ENCODE peak calls at places on chromosomes 12 and 14, in eight cellular contexts. One of them, this sample, is unnamed.

GRCh38 chr12:31989987-31990386 is 30.8 kb downstream of the RESF1 start:
- DNase-seq in stimulated activated CD4-positive, alpha-beta T cell treated with anti-CD3 and anti-CD28 coated beads, Interleukin-2, amount 100 ng/mL, for 48 hours: no peak
- DNase-seq in ELR: peak; percentile 6
- DNase-seq in transverse colon: no peak
- DNase-seq in endothelial cell of umbilical vein: no peak
- DNase-seq in A549: no peak
- DNase-seq in kidney tubule cell: peak; percentile 90
- DNase-seq in stimulated activated CD8-positive, alpha-beta memory T cell treated with anti-CD3 and anti-CD28 coated beads, Interleukin-4, amount 100 ng/mL, for 1 hour: no peak
- DNase-seq in this sample: no peak

GRCh38 chr12:77625441-77625840 is 205.3 kb upstream of the NAV3 start:
- DNase-seq in stimulated activated CD4-positive, alpha-beta T cell treated with anti-CD3 and anti-CD28 coated beads, Interleukin-2, amount 100 ng/mL, for 48 hours: no peak
- DNase-seq in ELR: peak; percentile 83
- DNase-seq in transverse colon: no peak
- DNase-seq in endothelial cell of umbilical vein: no peak
- DNase-seq in A549: no peak
- DNase-seq in kidney tubule cell: peak; percentile 72
- DNase-seq in stimulated activated CD8-positive, alpha-beta memory T cell treated with anti-CD3 and anti-CD28 coated beads, Interleukin-4, amount 100 ng/mL, for 1 hour: no peak
- DNase-seq in this sample: peak; percentile 43

GRCh38 chr14:95233702-95234241 is 76.4 kb upstream of the DICER1 start:
- DNase-seq in stimulated activated CD4-positive, alpha-beta T cell treated with anti-CD3 and anti-CD28 coated beads, Interleukin-2, amount 100 ng/mL, for 48 hours: no peak
- DNase-seq in ELR: no peak
- DNase-seq in transverse colon: peak; percentile 61
- DNase-seq in endothelial cell of umbilical vein: no peak
- DNase-seq in A549: no peak
- DNase-seq in kidney tubule cell: peak; percentile 51
- DNase-seq in stimulated activated CD8-positive, alpha-beta memory T cell treated with anti-CD3 and anti-CD28 coated beads, Interleukin-4, amount 100 ng/mL, for 1 hour: no peak
- DNase-seq in this sample: no peak

GRCh38 chr14:28157289-28157869 is 609.2 kb upstream of the FOXG1 start:
- DNase-seq in stimulated activated CD4-positive, alpha-beta T cell treated with anti-CD3 and anti-CD28 coated beads, Interleukin-2, amount 100 ng/mL, for 48 hours: no peak
- DNase-seq in ELR: no peak
- DNase-seq in transverse colon: no peak
- DNase-seq in endothelial cell of umbilical vein: no peak
- DNase-seq in A549: no peak
- DNase-seq in kidney tubule cell: no peak
- DNase-seq in stimulated activated CD8-positive, alpha-beta memory T cell treated with anti-CD3 and anti-CD28 coated beads, Interleukin-4, amount 100 ng/mL, for 1 hour: no peak
- DNase-seq in this sample: no peak

GRCh38 chr12:92472198-92472597 is 230.6 kb upstream of the PLEKHG7 start:
- DNase-seq in stimulated activated CD4-positive, alpha-beta T cell treated with anti-CD3 and anti-CD28 coated beads, Interleukin-2, amount 100 ng/mL, for 48 hours: no peak
- DNase-seq in ELR: peak; percentile 5
- DNase-seq in transverse colon: no peak
- DNase-seq in endothelial cell of umbilical vein: no peak
- DNase-seq in A549: no peak
- DNase-seq in kidney tubule cell: no peak
- DNase-seq in stimulated activated CD8-positive, alpha-beta memory T cell treated with anti-CD3 and anti-CD28 coated beads, Interleukin-4, amount 100 ng/mL, for 1 hour: no peak
- DNase-seq in this sample: no peak

GRCh38 chr14:36517242-36518030 is 2.6 kb downstream of the NKX2-1 start:
- DNase-seq in stimulated activated CD4-positive, alpha-beta T cell treated with anti-CD3 and anti-CD28 coated beads, Interleukin-2, amount 100 ng/mL, for 48 hours: no peak
- DNase-seq in ELR: no peak
- DNase-seq in transverse colon: no peak
- DNase-seq in endothelial cell of umbilical vein: no peak
- DNase-seq in A549: no peak
- DNase-seq in kidney tubule cell: no peak
- DNase-seq in stimulated activated CD8-positive, alpha-beta memory T cell treated with anti-CD3 and anti-CD28 coated beads, Interleukin-4, amount 100 ng/mL, for 1 hour: no peak
- DNase-seq in this sample: no peak

GRCh38 chr14:69845787-69846186 is 33.4 kb upstream of the SMOC1 start:
- DNase-seq in stimulated activated CD4-positive, alpha-beta T cell treated with anti-CD3 and anti-CD28 coated beads, Interleukin-2, amount 100 ng/mL, for 48 hours: no peak
- DNase-seq in ELR: no peak
- DNase-seq in transverse colon: no peak
- DNase-seq in endothelial cell of umbilical vein: no peak
- DNase-seq in A549: no peak
- DNase-seq in kidney tubule cell: peak; percentile 84
- DNase-seq in stimulated activated CD8-positive, alpha-beta memory T cell treated with anti-CD3 and anti-CD28 coated beads, Interleukin-4, amount 100 ng/mL, for 1 hour: no peak
- DNase-seq in this sample: no peak

GRCh38 chr14:81401420-81402122 is 1.4 kb upstream of the STON2 start:
- DNase-seq in stimulated activated CD4-positive, alpha-beta T cell treated with anti-CD3 and anti-CD28 coated beads, Interleukin-2, amount 100 ng/mL, for 48 hours: no peak
- DNase-seq in ELR: peak; percentile 88
- DNase-seq in transverse colon: no peak
- DNase-seq in endothelial cell of umbilical vein: no peak
- DNase-seq in A549: peak; percentile 22
- DNase-seq in kidney tubule cell: peak; percentile 95
- DNase-seq in stimulated activated CD8-positive, alpha-beta memory T cell treated with anti-CD3 and anti-CD28 coated beads, Interleukin-4, amount 100 ng/mL, for 1 hour: no peak
- DNase-seq in this sample: no peak

GRCh38 chr14:78445275-78445674 is 275.1 kb downstream of the NRXN3 start:
- DNase-seq in stimulated activated CD4-positive, alpha-beta T cell treated with anti-CD3 and anti-CD28 coated beads, Interleukin-2, amount 100 ng/mL, for 48 hours: no peak
- DNase-seq in ELR: no peak
- DNase-seq in transverse colon: no peak
- DNase-seq in endothelial cell of umbilical vein: no peak
- DNase-seq in A549: no peak
- DNase-seq in kidney tubule cell: no peak
- DNase-seq in stimulated activated CD8-positive, alpha-beta memory T cell treated with anti-CD3 and anti-CD28 coated beads, Interleukin-4, amount 100 ng/mL, for 1 hour: no peak
- DNase-seq in this sample: no peak

GRCh38 chr14:50542941-50543418 is 10.6 kb upstream of the MAP4K5 start:
- DNase-seq in stimulated activated CD4-positive, alpha-beta T cell treated with anti-CD3 and anti-CD28 coated beads, Interleukin-2, amount 100 ng/mL, for 48 hours: peak; percentile 16
- DNase-seq in ELR: peak; percentile 66
- DNase-seq in transverse colon: peak; percentile 20
- DNase-seq in endothelial cell of umbilical vein: peak; percentile 68
- DNase-seq in A549: peak; percentile 33
- DNase-seq in kidney tubule cell: peak; percentile 80
- DNase-seq in stimulated activated CD8-positive, alpha-beta memory T cell treated with anti-CD3 and anti-CD28 coated beads, Interleukin-4, amount 100 ng/mL, for 1 hour: no peak
- DNase-seq in this sample: no peak

GRCh38 chr12:95208678-95209077 is 8.6 kb downstream of the FGD6 start:
- DNase-seq in stimulated activated CD4-positive, alpha-beta T cell treated with anti-CD3 and anti-CD28 coated beads, Interleukin-2, amount 100 ng/mL, for 48 hours: no peak
- DNase-seq in ELR: no peak
- DNase-seq in transverse colon: no peak
- DNase-seq in endothelial cell of umbilical vein: no peak
- DNase-seq in A549: no peak
- DNase-seq in kidney tubule cell: peak; percentile 64
- DNase-seq in stimulated activated CD8-positive, alpha-beta memory T cell treated with anti-CD3 and anti-CD28 coated beads, Interleukin-4, amount 100 ng/mL, for 1 hour: no peak
- DNase-seq in this sample: no peak

This sample was measured in Panc1.